ENCODE peak calls at places on chromosomes 16 and 17, in nine cellular contexts. One of them, this sample, is unnamed.
A peak's percentile ranks its signal among the peaks of the same experiment; 100 is the strongest.

GRCh38 chr17:14745122-14745521 is 444.2 kb downstream of the HS3ST3B1 start:
- DNase-seq in stimulated activated CD8-positive, alpha-beta memory T cell treated with anti-CD3 and anti-CD28 coated beads, Interleukin-12 subunit alpha, Interleukin-12 subunit beta, amount 100 ng/mL, for 1 hour: no peak
- DNase-seq in NCI-H510A: no peak
- DNase-seq in stimulated activated CD4-positive, alpha-beta T cell treated with anti-CD3 and anti-CD28 coated beads, Interleukin-2, amount 100 ng/mL, for 48 hours: no peak
- DNase-seq in CD8-positive, alpha-beta memory T cell: no peak
- DNase-seq in CD4-positive, CD25-positive, alpha-beta regulatory T cell: no peak
- DNase-seq in activated T-cell treated with anti-CD3 and anti-CD28 coated beads for 48 hours: no peak
- DNase-seq in NCI-H187: no peak
- DNase-seq in right atrium auricular region: no peak
- DNase-seq in this sample: no peak

GRCh38 chr17:48725005-48725293 is 2.0 kb downstream of the PRAC2 start:
- DNase-seq in NCI-H510A: no peak
- DNase-seq in stimulated activated CD4-positive, alpha-beta T cell treated with anti-CD3 and anti-CD28 coated beads, Interleukin-2, amount 100 ng/mL, for 48 hours: no peak
- DNase-seq in CD4-positive, CD25-positive, alpha-beta regulatory T cell: no peak
- DNase-seq in CD8-positive, alpha-beta memory T cell: no peak
- DNase-seq in activated T-cell treated with anti-CD3 and anti-CD28 coated beads for 48 hours: no peak
- DNase-seq in NCI-H187: no peak
- DNase-seq in stimulated activated CD8-positive, alpha-beta memory T cell treated with anti-CD3 and anti-CD28 coated beads, Interleukin-12 subunit alpha, Interleukin-12 subunit beta, amount 100 ng/mL, for 1 hour: no peak
- DNase-seq in right atrium auricular region: no peak
- DNase-seq in this sample: no peak

GRCh38 chr17:74089869-74090464 is 113.5 kb upstream of the RPL38 start:
- DNase-seq in activated T-cell treated with anti-CD3 and anti-CD28 coated beads for 48 hours: peak; percentile 54
- DNase-seq in NCI-H187: no peak
- DNase-seq in stimulated activated CD8-positive, alpha-beta memory T cell treated with anti-CD3 and anti-CD28 coated beads, Interleukin-12 subunit alpha, Interleukin-12 subunit beta, amount 100 ng/mL, for 1 hour: peak; percentile 4
- DNase-seq in NCI-H510A: peak; percentile 19
- DNase-seq in right atrium auricular region: no peak
- DNase-seq in CD8-positive, alpha-beta memory T cell: no peak
- DNase-seq in stimulated activated CD4-positive, alpha-beta T cell treated with anti-CD3 and anti-CD28 coated beads, Interleukin-2, amount 100 ng/mL, for 48 hours: peak; percentile 67
- DNase-seq in CD4-positive, CD25-positive, alpha-beta regulatory T cell: peak; percentile 67
- DNase-seq in this sample: peak; percentile 6

GRCh38 chr16:86108062-86108461 is 209.1 kb downstream of the IRF8 start:
- DNase-seq in NCI-H510A: no peak
- DNase-seq in NCI-H187: no peak
- DNase-seq in activated T-cell treated with anti-CD3 and anti-CD28 coated beads for 48 hours: no peak
- DNase-seq in stimulated activated CD4-positive, alpha-beta T cell treated with anti-CD3 and anti-CD28 coated beads, Interleukin-2, amount 100 ng/mL, for 48 hours: no peak
- DNase-seq in CD8-positive, alpha-beta memory T cell: no peak
- DNase-seq in right atrium auricular region: no peak
- DNase-seq in CD4-positive, CD25-positive, alpha-beta regulatory T cell: no peak
- DNase-seq in stimulated activated CD8-positive, alpha-beta memory T cell treated with anti-CD3 and anti-CD28 coated beads, Interleukin-12 subunit alpha, Interleukin-12 subunit beta, amount 100 ng/mL, for 1 hour: no peak
- DNase-seq in this sample: no peak

GRCh38 chr16:4241601-4242270 is at the start of gene SRL:
- DNase-seq in CD4-positive, CD25-positive, alpha-beta regulatory T cell: no peak
- DNase-seq in CD8-positive, alpha-beta memory T cell: no peak
- DNase-seq in NCI-H510A: no peak
- DNase-seq in activated T-cell treated with anti-CD3 and anti-CD28 coated beads for 48 hours: no peak
- DNase-seq in stimulated activated CD4-positive, alpha-beta T cell treated with anti-CD3 and anti-CD28 coated beads, Interleukin-2, amount 100 ng/mL, for 48 hours: no peak
- DNase-seq in stimulated activated CD8-positive, alpha-beta memory T cell treated with anti-CD3 and anti-CD28 coated beads, Interleukin-12 subunit alpha, Interleukin-12 subunit beta, amount 100 ng/mL, for 1 hour: no peak
- DNase-seq in NCI-H187: no peak
- DNase-seq in right atrium auricular region: no peak
- DNase-seq in this sample: no peak

GRCh38 chr17:70863436-70864248 is 694.3 kb downstream of the KCNJ2 start:
- DNase-seq in stimulated activated CD4-positive, alpha-beta T cell treated with anti-CD3 and anti-CD28 coated beads, Interleukin-2, amount 100 ng/mL, for 48 hours: no peak
- DNase-seq in NCI-H187: no peak
- DNase-seq in CD8-positive, alpha-beta memory T cell: no peak
- DNase-seq in activated T-cell treated with anti-CD3 and anti-CD28 coated beads for 48 hours: no peak
- DNase-seq in CD4-positive, CD25-positive, alpha-beta regulatory T cell: no peak
- DNase-seq in right atrium auricular region: peak; percentile 70
- DNase-seq in NCI-H510A: no peak
- DNase-seq in stimulated activated CD8-positive, alpha-beta memory T cell treated with anti-CD3 and anti-CD28 coated beads, Interleukin-12 subunit alpha, Interleukin-12 subunit beta, amount 100 ng/mL, for 1 hour: no peak
- DNase-seq in this sample: peak; percentile 79

GRCh38 chr17:44355310-44355640 is 8.4 kb downstream of the FAM171A2 start:
- DNase-seq in activated T-cell treated with anti-CD3 and anti-CD28 coated beads for 48 hours: no peak
- DNase-seq in stimulated activated CD8-positive, alpha-beta memory T cell treated with anti-CD3 and anti-CD28 coated beads, Interleukin-12 subunit alpha, Interleukin-12 subunit beta, amount 100 ng/mL, for 1 hour: no peak
- DNase-seq in CD8-positive, alpha-beta memory T cell: no peak
- DNase-seq in right atrium auricular region: no peak
- DNase-seq in stimulated activated CD4-positive, alpha-beta T cell treated with anti-CD3 and anti-CD28 coated beads, Interleukin-2, amount 100 ng/mL, for 48 hours: no peak
- DNase-seq in CD4-positive, CD25-positive, alpha-beta regulatory T cell: no peak
- DNase-seq in NCI-H187: no peak
- DNase-seq in NCI-H510A: no peak
- DNase-seq in this sample: no peak

GRCh38 chr17:7323731-7324437 is 5.3 kb downstream of the NEURL4 start:
- DNase-seq in right atrium auricular region: no peak
- DNase-seq in CD8-positive, alpha-beta memory T cell: peak; percentile 57
- DNase-seq in NCI-H187: no peak
- DNase-seq in stimulated activated CD8-positive, alpha-beta memory T cell treated with anti-CD3 and anti-CD28 coated beads, Interleukin-12 subunit alpha, Interleukin-12 subunit beta, amount 100 ng/mL, for 1 hour: peak; percentile 49
- DNase-seq in NCI-H510A: no peak
- DNase-seq in stimulated activated CD4-positive, alpha-beta T cell treated with anti-CD3 and anti-CD28 coated beads, Interleukin-2, amount 100 ng/mL, for 48 hours: peak; percentile 72
- DNase-seq in CD4-positive, CD25-positive, alpha-beta regulatory T cell: peak; percentile 54
- DNase-seq in activated T-cell treated with anti-CD3 and anti-CD28 coated beads for 48 hours: peak; percentile 52
- DNase-seq in this sample: no peak

GRCh38 chr16:67668495-67669157 is 2.0 kb downstream of the C16orf86 start:
- DNase-seq in stimulated activated CD8-positive, alpha-beta memory T cell treated with anti-CD3 and anti-CD28 coated beads, Interleukin-12 subunit alpha, Interleukin-12 subunit beta, amount 100 ng/mL, for 1 hour: no peak
- DNase-seq in CD8-positive, alpha-beta memory T cell: no peak
- DNase-seq in activated T-cell treated with anti-CD3 and anti-CD28 coated beads for 48 hours: no peak
- DNase-seq in right atrium auricular region: no peak
- DNase-seq in CD4-positive, CD25-positive, alpha-beta regulatory T cell: peak; percentile 53
- DNase-seq in NCI-H510A: no peak
- DNase-seq in NCI-H187: no peak
- DNase-seq in stimulated activated CD4-positive, alpha-beta T cell treated with anti-CD3 and anti-CD28 coated beads, Interleukin-2, amount 100 ng/mL, for 48 hours: no peak
- DNase-seq in this sample: no peak

GRCh38 chr16:12417051-12417818 is 386.5 kb downstream of the CPPED1 start:
- DNase-seq in right atrium auricular region: no peak
- DNase-seq in CD8-positive, alpha-beta memory T cell: no peak
- DNase-seq in CD4-positive, CD25-positive, alpha-beta regulatory T cell: no peak
- DNase-seq in stimulated activated CD8-positive, alpha-beta memory T cell treated with anti-CD3 and anti-CD28 coated beads, Interleukin-12 subunit alpha, Interleukin-12 subunit beta, amount 100 ng/mL, for 1 hour: no peak
- DNase-seq in stimulated activated CD4-positive, alpha-beta T cell treated with anti-CD3 and anti-CD28 coated beads, Interleukin-2, amount 100 ng/mL, for 48 hours: no peak
- DNase-seq in NCI-H510A: no peak
- DNase-seq in NCI-H187: no peak
- DNase-seq in activated T-cell treated with anti-CD3 and anti-CD28 coated beads for 48 hours: no peak
- DNase-seq in this sample: no peak

GRCh38 chr16:785563-786535 is 2.3 kb downstream of the RPUSD1 start:
- DNase-seq in NCI-H510A: no peak
- DNase-seq in CD4-positive, CD25-positive, alpha-beta regulatory T cell: peak; percentile 69
- DNase-seq in activated T-cell treated with anti-CD3 and anti-CD28 coated beads for 48 hours: peak; percentile 76
- DNase-seq in stimulated activated CD4-positive, alpha-beta T cell treated with anti-CD3 and anti-CD28 coated beads, Interleukin-2, amount 100 ng/mL, for 48 hours: peak; percentile 69
- DNase-seq in stimulated activated CD8-positive, alpha-beta memory T cell treated with anti-CD3 and anti-CD28 coated beads, Interleukin-12 subunit alpha, Interleukin-12 subunit beta, amount 100 ng/mL, for 1 hour: peak; percentile 54
- DNase-seq in CD8-positive, alpha-beta memory T cell: peak; percentile 67
- DNase-seq in right atrium auricular region: peak; percentile 63
- DNase-seq in NCI-H187: no peak
- DNase-seq in this sample: no peak

GRCh38 chr16:24668481-24669001 is 60.9 kb upstream of the TNRC6A start:
- DNase-seq in NCI-H187: no peak
- DNase-seq in CD8-positive, alpha-beta memory T cell: no peak
- DNase-seq in activated T-cell treated with anti-CD3 and anti-CD28 coated beads for 48 hours: peak; percentile 48
- DNase-seq in stimulated activated CD4-positive, alpha-beta T cell treated with anti-CD3 and anti-CD28 coated beads, Interleukin-2, amount 100 ng/mL, for 48 hours: peak; percentile 50
- DNase-seq in NCI-H510A: no peak
- DNase-seq in right atrium auricular region: no peak
- DNase-seq in stimulated activated CD8-positive, alpha-beta memory T cell treated with anti-CD3 and anti-CD28 coated beads, Interleukin-12 subunit alpha, Interleukin-12 subunit beta, amount 100 ng/mL, for 1 hour: no peak
- DNase-seq in CD4-positive, CD25-positive, alpha-beta regulatory T cell: no peak
- DNase-seq in this sample: peak; percentile 83

GRCh38 chr17:8163978-8164814 is 1.4 kb upstream of the VAMP2 start:
- DNase-seq in CD8-positive, alpha-beta memory T cell: peak; percentile 77
- DNase-seq in right atrium auricular region: peak; percentile 91
- DNase-seq in stimulated activated CD4-positive, alpha-beta T cell treated with anti-CD3 and anti-CD28 coated beads, Interleukin-2, amount 100 ng/mL, for 48 hours: peak; percentile 70
- DNase-seq in activated T-cell treated with anti-CD3 and anti-CD28 coated beads for 48 hours: peak; percentile 70
- DNase-seq in CD4-positive, CD25-positive, alpha-beta regulatory T cell: peak; percentile 87
- DNase-seq in NCI-H187: no peak
- DNase-seq in stimulated activated CD8-positive, alpha-beta memory T cell treated with anti-CD3 and anti-CD28 coated beads, Interleukin-12 subunit alpha, Interleukin-12 subunit beta, amount 100 ng/mL, for 1 hour: peak; percentile 60
- DNase-seq in NCI-H510A: peak; percentile 36
- DNase-seq in this sample: peak; percentile 25